ENCODE peak calls at places on chromosome 1, in five cellular contexts. Q is H1, A is neuronal stem cell, V is IMR-90, K is mesenchymal stem cell. Y is an unnamed sample.

GRCh38 chr1:214248294-214249082 is 32.5 kb upstream of the SMYD2 start:
- DNase-seq in V (peak), A (no peak), K (no peak), Q (no peak), Y (no peak)

GRCh38 chr1:52725903-52726264 is 369 bp upstream of the ZYG11B start:
- DNase-seq in Q (no peak), V (no peak), A (no peak), K (no peak), Y (no peak)

GRCh38 chr1:220326578-220326977 is 54.3 kb upstream of the RAB3GAP2 start:
- DNase-seq in V (peak), K (peak), A (no peak), Q (no peak), Y (peak)

GRCh38 chr1:161727343-161727924 is 6.1 kb downstream of the FCRLB start:
- DNase-seq in K (peak), Q (no peak), A (no peak), V (peak), Y (no peak)

GRCh38 chr1:160629286-160630210 is 17.3 kb downstream of the SLAMF1 start:
- DNase-seq in A (no peak), Q (no peak), V (no peak), K (no peak), Y (no peak)

GRCh38 chr1:202112864-202113689 is 9.6 kb upstream of the GPR37L1 start:
- DNase-seq in K (peak), A (no peak), Q (no peak), V (peak), Y (no peak)

GRCh38 chr1:155012760-155013602 is 10.4 kb downstream of the ZBTB7B start:
- DNase-seq in A (no peak), K (no peak), Q (no peak), V (no peak), Y (no peak)

GRCh38 chr1:19079541-19079940 is 123.1 kb upstream of the IFFO2 start:
- DNase-seq in Q (no peak), K (no peak), V (no peak), A (no peak), Y (no peak)

GRCh38 chr1:201655243-201655642 is 116.3 kb downstream of the NAV1 start:
- DNase-seq in A (no peak), Q (no peak), K (peak), V (peak), Y (peak)

GRCh38 chr1:205480349-205481278 is 23.9 kb upstream of the CDK18 start:
- DNase-seq in V (no peak), K (no peak), Q (no peak), A (no peak), Y (no peak)

GRCh38 chr1:168833801-168834224 is 104.8 kb upstream of the DPT start:
- DNase-seq in V (no peak), A (no peak), Q (no peak), K (no peak), Y (no peak)

DNA sequence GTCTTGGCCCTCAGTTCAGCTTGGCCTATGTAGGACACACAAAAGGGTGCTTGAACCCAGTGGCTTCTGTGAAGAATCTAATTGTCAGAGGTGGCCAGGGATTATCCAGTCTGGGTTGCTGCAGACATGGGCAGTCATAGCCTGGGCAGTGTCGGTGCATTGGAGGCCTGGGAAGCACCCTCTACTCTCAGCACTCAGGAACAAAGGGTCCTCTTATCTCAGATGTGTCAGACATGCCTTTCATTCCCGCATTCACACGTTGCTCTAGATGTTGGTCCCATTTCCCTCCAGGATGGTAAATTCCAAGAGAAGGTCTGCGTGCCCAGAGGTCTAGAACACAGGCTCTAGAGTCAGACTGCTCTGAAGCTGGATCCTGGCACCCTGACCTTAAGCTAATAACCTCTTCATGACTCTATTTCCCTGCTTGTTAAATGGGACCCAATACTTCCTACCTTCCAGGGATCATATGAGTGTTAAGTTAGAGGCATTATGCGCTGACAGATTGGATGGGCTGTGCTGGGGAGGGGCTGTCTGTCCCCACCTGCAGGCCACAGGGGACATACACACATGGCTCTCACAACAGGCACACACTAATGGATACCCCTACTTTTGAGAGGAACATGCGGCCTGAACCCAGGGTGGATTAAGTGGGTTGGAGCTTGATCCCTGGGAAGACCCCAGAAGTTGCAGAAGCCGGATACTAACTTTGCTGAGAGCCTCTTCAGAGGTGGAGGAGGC is 16.5 kb upstream of the EDN2 start:
- DNase-seq in K (no peak), A (no peak), V (no peak), Q (no peak), Y (no peak)
- H2AK5ac ChIP-seq in K (peak), A (peak), V (peak), Q (no peak), Y (no peak)

DNA sequence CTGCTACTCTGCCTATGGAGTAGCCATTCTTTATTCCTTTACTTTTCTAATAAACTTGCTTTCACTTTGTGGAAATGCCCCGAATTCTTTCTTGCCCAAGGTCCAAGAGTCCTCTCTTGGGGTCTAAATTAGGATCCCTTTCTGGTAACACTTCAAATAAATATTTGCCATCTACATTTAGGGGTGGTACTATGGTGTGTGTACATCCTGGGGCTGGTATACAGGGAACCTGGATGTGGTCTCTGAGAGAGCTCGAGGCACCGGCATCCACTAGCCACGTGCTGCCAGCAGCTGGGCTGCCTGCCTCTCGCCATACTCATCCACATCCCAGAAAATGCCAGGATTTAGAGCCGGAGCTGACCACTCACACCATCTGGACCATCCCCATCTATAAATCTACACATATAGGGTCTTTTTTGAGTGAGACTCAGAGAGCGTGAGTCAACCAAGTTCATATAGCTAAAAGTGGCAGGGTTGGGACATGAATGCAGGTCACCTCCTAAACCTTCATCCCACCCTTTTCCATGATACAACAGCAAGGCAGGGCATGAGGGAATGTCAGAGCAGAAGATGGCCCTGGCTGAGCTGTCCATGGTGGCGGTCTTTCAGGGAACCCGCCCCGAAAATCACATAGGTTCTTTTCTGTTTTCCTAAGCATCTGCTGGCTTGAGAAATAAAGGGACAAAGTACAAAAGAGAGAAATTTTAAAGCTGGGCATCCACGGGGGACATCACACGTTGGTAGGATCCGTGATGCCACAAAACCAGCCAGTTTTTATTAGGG is 76.6 kb upstream of the F3 start:
- DNase-seq in K (no peak), A (no peak), V (no peak), Q (no peak), Y (no peak)
- H3K14ac ChIP-seq in K (no peak), A (no peak), V (peak), Q (no peak), Y (no peak)

DNA sequence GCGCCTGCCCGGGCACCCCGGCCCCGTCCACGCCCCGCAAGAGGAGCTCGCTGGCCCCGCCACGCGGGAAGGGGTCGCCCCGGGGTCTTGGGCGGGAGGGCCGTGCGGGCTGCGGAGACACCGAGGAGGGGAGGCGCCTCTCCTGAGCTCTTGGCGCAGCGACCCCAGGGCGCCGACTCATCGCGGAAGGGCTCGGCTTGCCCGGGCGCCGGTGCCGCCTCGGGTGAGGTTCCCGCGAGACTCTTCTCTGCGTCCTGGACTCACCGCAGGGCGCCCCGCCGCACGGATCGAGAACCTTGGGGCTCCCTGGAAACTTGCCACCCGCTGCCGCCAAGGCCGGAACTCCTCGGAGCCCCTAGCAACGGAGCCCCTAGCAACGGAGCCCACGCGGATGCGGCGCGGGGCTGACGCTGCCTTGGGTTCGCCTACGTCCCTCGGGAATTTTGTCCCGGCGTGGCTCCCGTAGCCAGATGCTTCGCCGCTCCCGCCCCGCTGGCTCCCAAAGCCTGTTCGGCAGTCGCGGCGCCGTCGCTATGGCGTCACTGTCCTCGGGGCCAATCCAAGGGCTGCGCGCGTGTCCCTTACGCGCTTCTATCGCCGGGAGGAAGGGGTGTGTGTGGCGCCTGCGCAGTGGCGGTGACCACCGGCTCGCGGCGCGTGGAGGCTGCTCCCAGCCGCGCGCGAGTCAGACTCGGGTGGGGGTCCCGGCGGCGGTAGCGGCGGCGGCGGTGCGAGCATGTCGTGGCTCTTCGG is at the start of gene ATAD3A:
- DNase-seq in A (peak), K (peak), Q (peak), V (peak), Y (peak)
- H2AK5ac ChIP-seq in A (peak), K (no peak), Q (no peak), V (peak), Y (no peak)

DNA sequence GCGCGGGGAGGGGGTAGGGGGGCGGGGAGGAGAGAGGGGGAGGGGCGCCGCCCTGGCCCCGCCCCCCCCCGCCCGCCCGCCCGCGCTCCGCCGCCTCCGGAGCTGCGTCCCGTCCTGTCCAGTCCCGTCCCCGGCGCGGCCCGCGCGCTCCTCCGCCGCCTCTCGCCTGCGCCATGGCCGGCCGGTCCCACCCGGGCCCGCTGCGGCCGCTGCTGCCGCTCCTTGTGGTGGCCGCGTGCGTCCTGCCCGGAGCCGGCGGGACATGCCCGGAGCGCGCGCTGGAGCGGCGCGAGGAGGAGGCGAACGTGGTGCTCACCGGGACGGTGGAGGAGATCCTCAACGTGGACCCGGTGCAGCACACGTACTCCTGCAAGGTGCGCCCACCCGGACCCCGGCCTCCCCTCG is at the start of gene AGRN:
- DNase-seq in A (no peak), Q (no peak), V (no peak), K (peak), Y (peak)
- H3K14ac ChIP-seq in A (peak), Q (no peak), V (peak), K (peak), Y (no peak)

GRCh38 chr1:207031632-207032258 is 811 bp downstream of the C1orf116 start:
- DNase-seq in K (no peak), Q (no peak), V (no peak), A (no peak), Y (no peak)
- H2AK5ac ChIP-seq in K (peak), Q (peak), V (no peak), A (no peak), Y (no peak)

GRCh38 chr1:84476225-84476624 is 2.8 kb upstream of the RPF1 start:
- DNase-seq in K (no peak), V (no peak), Q (no peak), A (no peak), Y (no peak)

GRCh38 chr1:84479998-84480397 is 932 bp downstream of the RPF1 start:
- DNase-seq in K (no peak), A (no peak), V (peak), Q (no peak), Y (no peak)

GRCh38 chr1:84480658-84481057 is 1.6 kb downstream of the RPF1 start:
- DNase-seq in A (no peak), K (no peak), Q (no peak), V (no peak), Y (no peak)

GRCh38 chr1:84481317-84481716 is 2.3 kb downstream of the RPF1 start:
- DNase-seq in Q (no peak), K (no peak), A (no peak), V (no peak), Y (no peak)

DNA sequence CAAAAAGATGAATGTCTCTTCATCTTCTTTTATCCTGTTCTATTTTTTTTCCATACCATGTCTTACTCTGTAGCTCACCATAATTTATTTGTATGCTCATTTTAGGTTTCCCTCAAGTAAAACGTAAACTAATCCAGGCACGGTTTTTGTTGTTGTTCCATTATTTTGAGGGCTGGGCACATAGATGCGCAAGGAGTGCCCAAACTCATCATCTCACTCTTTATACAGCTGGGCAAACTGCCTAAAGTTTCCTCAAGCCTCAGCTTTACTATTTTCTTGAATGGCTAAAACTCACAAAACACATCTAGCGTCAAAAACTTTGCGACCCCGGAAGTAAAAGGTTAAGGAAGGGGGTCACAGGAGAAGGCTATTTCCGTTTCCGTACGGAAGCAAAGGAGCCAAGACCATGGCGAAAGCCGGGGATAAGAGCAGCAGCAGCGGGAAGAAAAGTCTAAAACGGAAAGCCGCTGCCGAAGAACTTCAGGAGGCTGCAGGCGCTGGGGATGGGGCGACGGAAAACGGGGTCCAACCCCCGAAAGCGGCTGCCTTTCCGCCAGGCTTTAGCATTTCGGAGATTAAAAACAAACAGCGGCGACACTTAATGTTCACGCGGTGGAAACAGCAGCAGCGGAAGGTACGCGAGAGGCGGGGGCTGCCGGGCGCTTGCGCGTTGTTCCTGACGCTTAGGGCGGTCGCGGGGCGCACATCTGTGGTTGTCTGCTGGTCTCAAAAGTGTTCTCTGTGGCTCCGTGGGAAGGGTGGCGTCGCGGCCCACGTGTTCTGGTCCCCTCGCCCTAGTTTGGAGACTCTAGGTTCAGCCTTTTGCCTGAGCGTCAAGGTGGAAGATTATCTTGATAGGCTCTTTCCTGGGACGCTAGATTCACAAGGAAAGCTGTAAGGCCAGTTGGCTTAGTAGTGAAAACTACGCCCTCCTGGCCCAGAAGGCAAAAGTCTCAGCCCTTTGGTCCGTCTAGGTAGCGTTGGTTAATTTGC is at the start of gene RPF1:
- DNase-seq in A (peak), V (peak), Q (peak), K (peak), Y (peak)
- H3K14ac ChIP-seq in A (no peak), V (peak), Q (no peak), K (peak), Y (peak)